ENCODE peak calls at places on chromosomes 13 and 19, in five cellular contexts. L is HCT116, B is body of pancreas, Z is A549, O is HepG2. G is an unnamed sample. For H3K4me1, the result is how much of the 10 kb centered on the place peaks cover.

GRCh38 chr13:91401916-91402315 is 3.5 kb downstream of the GPC5 start:
- ATAC-seq in L (no peak), B (no peak), Z (no peak), O (no peak), G (no peak)

GRCh38 chr19:13396256-13397080 is 109.8 kb downstream of the CACNA1A start:
- ATAC-seq in L (peak), B (no peak), Z (peak), O (no peak), G (peak)

GRCh38 chr19:39830847-39831246 is 3.1 kb downstream of the DYRK1B start:
- ATAC-seq in L (no peak), B (no peak), Z (no peak), O (no peak), G (no peak)

GRCh38 chr19:33894787-33895186 is 98.1 kb downstream of the KCTD15 start:
- ATAC-seq in L (no peak), B (no peak), Z (peak), O (no peak), G (no peak)

GRCh38 chr13:110306960-110307696 is at the start of the genes COL4A1 and COL4A2:
- ATAC-seq in L (no peak), B (peak), Z (peak), O (no peak), G (peak)

GRCh38 chr19:28403698-28404099 is 809.3 kb downstream of the UQCRFS1 start:
- ATAC-seq in L (no peak), B (no peak), Z (no peak), O (no peak), G (no peak)

GRCh38 chr13:43915451-43915850 is 35.7 kb downstream of the LACC1 start:
- ATAC-seq in L (no peak), B (no peak), Z (no peak), O (no peak), G (no peak)

GRCh38 chr13:61095885-61096284 is 319.8 kb downstream of the PCDH20 start:
- ATAC-seq in L (no peak), B (no peak), Z (no peak), O (no peak), G (no peak)

GRCh38 chr19:40658031-40658430 is 32.4 kb downstream of the NUMBL start:
- ATAC-seq in L (no peak), B (no peak), Z (no peak), O (no peak), G (no peak)

GRCh38 chr19:57830071-57830602 is at the start of gene ZNF587B:
- ATAC-seq in L (peak), B (peak), Z (peak), O (peak), G (peak)

GRCh38 chr13:77185721-77186120 is 141.2 kb downstream of the MYCBP2 start:
- ATAC-seq in L (no peak), B (no peak), Z (no peak), O (no peak), G (no peak)

GRCh38 chr13:96474158-96474606 is 384.3 kb downstream of the HS6ST3 start:
- ATAC-seq in L (no peak), B (no peak), Z (no peak), O (no peak), G (no peak)

GRCh38 chr19:40744554-40745401 is 5.5 kb downstream of the ACTMAP start:
- ATAC-seq in L (peak), B (no peak), Z (peak), O (peak), G (no peak)

GRCh38 chr13:112062619-112063308 is 4.2 kb upstream of the SOX1 start:
- ATAC-seq in L (no peak), B (no peak), Z (no peak), O (no peak), G (no peak)

GRCh38 chr13:21046203-21046602 is 15.2 kb downstream of the LATS2 start:
- ATAC-seq in L (no peak), B (no peak), Z (no peak), O (no peak), G (no peak)

GRCh38 chr13:114161644-114162532 is 17.2 kb upstream of the CFAP97D2 start:
- ATAC-seq in L (no peak), B (peak), Z (no peak), O (peak), G (peak)

GRCh38 chr19:3375221-3376088 is 9.1 kb downstream of the NFIC start:
- ATAC-seq in L (no peak), B (peak), Z (no peak), O (no peak), G (peak)

GRCh38 chr13:33280923-33281322 is 4.6 kb downstream of the STARD13 start:
- ATAC-seq in L (no peak), B (no peak), Z (no peak), O (no peak), G (no peak)

GRCh38 chr19:19477705-19478383 is 37.5 kb downstream of the TSSK6 start:
- ATAC-seq in L (no peak), B (peak), Z (no peak), O (no peak), G (no peak)

GRCh38 chr13:41416276-41416675 is 41.1 kb upstream of the RGCC start:
- ATAC-seq in L (no peak), B (no peak), Z (no peak), O (no peak), G (no peak)

GRCh38 chr19:1872807-1873523 is 9.6 kb upstream of the KLF16 start:
- ATAC-seq in L (no peak), B (no peak), Z (no peak), O (no peak), G (no peak)

GRCh38 chr19:38248421-38248820 is 7.8 kb downstream of the PPP1R14A start:
- ATAC-seq in L (no peak), B (no peak), Z (no peak), O (peak), G (no peak)

GRCh38 chr13:99655351-99656091 is 154.2 kb downstream of the TM9SF2 start:
- ATAC-seq in L (peak), B (no peak), Z (peak), O (peak), G (no peak)

GRCh38 chr13:22229916-22230315 is 559.0 kb downstream of the FGF9 start:
- ATAC-seq in L (no peak), B (no peak), Z (no peak), O (no peak), G (no peak)

GRCh38 chr13:37640499-37640898 is 41.9 kb upstream of the POSTN start:
- ATAC-seq in L (no peak), B (no peak), Z (no peak), O (peak), G (no peak)

GRCh38 chr19:2362039-2362969 is 2.2 kb downstream of the TMPRSS9 start:
- ATAC-seq in L (no peak), B (no peak), Z (no peak), O (no peak), G (no peak)

GRCh38 chr19:3524075-3524842 is 14.7 kb upstream of the TEKTIP1 start:
- ATAC-seq in L (no peak), B (no peak), Z (no peak), O (no peak), G (no peak)

GRCh38 chr19:55406869-55407624 is 541 bp downstream of the UBE2S start:
- ATAC-seq in L (peak), B (peak), Z (peak), O (peak), G (peak)

GRCh38 chr19:51915324-51915867 is 10.6 kb upstream of the ZNF649 start:
- ATAC-seq in L (no peak), B (no peak), Z (no peak), O (no peak), G (no peak)

GRCh38 chr13:38340624-38341023 is 9.0 kb upstream of the UFM1 start:
- ATAC-seq in L (no peak), B (no peak), Z (no peak), O (no peak), G (no peak)

GRCh38 chr13:42057918-42058530 is 9.6 kb downstream of the DGKH start:
- ATAC-seq in L (no peak), B (no peak), Z (no peak), O (no peak), G (no peak)

GRCh38 chr19:55677572-55678028 is 2.6 kb downstream of the EPN1 start:
- ATAC-seq in L (no peak), B (peak), Z (no peak), O (no peak), G (no peak)

GRCh38 chr19:1618157-1619093 is 13.2 kb upstream of the UQCR11 start:
- ATAC-seq in L (peak), B (peak), Z (peak), O (peak), G (no peak)

DNA sequence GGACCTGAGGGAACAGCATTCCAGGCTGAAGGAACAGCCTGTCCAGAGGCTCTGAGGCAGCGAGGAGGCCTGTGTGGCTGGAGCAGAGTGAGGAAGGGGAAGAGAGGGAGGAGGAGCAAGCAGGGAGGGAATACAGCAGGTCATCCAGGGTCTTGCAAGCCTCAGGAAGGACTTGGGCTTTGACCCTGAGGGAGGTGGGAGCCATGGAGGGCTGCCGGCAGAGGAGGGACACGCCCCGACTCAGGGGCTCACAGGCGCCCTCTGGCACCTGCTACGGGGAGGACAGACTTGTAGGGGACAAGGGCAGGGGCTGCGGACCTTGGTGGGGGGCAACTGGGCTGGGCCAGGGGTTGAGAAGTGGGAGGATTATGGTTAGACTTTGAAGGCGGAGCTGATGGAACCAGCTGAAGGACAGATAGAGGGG is 4.7 kb downstream of the TINCR start:
- ATAC-seq in L (no peak), B (no peak), Z (no peak), O (no peak), G (no peak)
- TF ChIP-seq CTCF in L (peak), B (no peak), Z (no peak), O (peak), G (no peak)

GRCh38 chr13:98521461-98521860 is 55.4 kb downstream of the STK24 start:
- ATAC-seq in L (no peak), B (peak), Z (no peak), O (no peak), G (no peak)
- TF ChIP-seq POLR2A in L (no peak), B (no peak), Z (no peak), O (no peak), G (no peak)

GRCh38 chr13:73956795-73957408 is 177.3 kb downstream of the KLF12 start:
- ATAC-seq in L (no peak), B (no peak), Z (no peak), O (no peak), G (no peak)
- H3K4me1 ChIP-seq in L (under half), B (under half), Z (under half), O (under half), G (under half)

GRCh38 chr13:89363144-89363543 is 1692.0 kb downstream of the SLITRK5 start:
- ATAC-seq in L (no peak), B (no peak), Z (no peak), O (no peak), G (no peak)

DNA sequence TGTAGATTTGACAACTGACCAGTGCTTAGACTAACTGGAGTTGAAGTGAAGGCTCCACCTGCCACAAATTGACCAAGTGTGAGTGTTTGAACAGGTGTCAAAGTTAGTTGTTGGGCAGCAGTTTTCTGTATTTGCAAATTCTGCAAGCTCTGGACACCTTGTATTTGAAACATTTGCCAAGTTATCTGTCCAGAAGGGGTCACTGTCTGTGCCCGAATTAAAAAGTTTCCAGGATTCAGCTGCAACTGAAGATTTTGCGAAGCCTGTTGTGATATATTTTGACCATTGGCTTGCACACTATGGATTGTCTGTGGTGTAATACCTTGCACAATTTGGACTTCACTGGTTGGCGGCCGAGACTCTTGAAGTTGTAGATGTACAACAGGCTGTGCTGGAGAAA is 1690.7 kb downstream of the SLITRK5 start:
- ATAC-seq in L (no peak), B (no peak), Z (no peak), O (no peak), G (no peak)
- TF ChIP-seq CTCF in L (peak), B (no peak), Z (peak), O (no peak), G (no peak)

GRCh38 chr19:50204811-50205675 is 1.6 kb downstream of the MYH14 start:
- ATAC-seq in L (peak), B (peak), Z (no peak), O (peak), G (no peak)
- TF ChIP-seq POLR2A in L (no peak), B (peak), Z (no peak), O (peak), G (no peak)

GRCh38 chr19:16143399-16144215 is at the start of gene HSH2D:
- ATAC-seq in L (peak), B (peak), Z (no peak), O (peak), G (no peak)

GRCh38 chr19:16139752-16140151 is 3.7 kb upstream of the HSH2D start:
- ATAC-seq in L (no peak), B (no peak), Z (no peak), O (no peak), G (no peak)

GRCh38 chr19:16144216-16144581 is 714 bp downstream of the HSH2D start:
- ATAC-seq in L (peak), B (no peak), Z (no peak), O (no peak), G (no peak)

GRCh38 chr19:16142032-16142580 is 1.4 kb upstream of the HSH2D start:
- ATAC-seq in L (no peak), B (no peak), Z (no peak), O (no peak), G (no peak)

GRCh38 chr19:16141043-16141442 is 2.4 kb upstream of the HSH2D start:
- ATAC-seq in L (no peak), B (no peak), Z (no peak), O (peak), G (no peak)
- H3K4me1 ChIP-seq in L (under half), B (under half), Z (under half), O (under half), G (under half)

GRCh38 chr19:36046443-36047050 is 7.5 kb downstream of the THAP8 start:
- ATAC-seq in L (no peak), B (no peak), Z (no peak), O (no peak), G (peak)

GRCh38 chr19:36047835-36048234 is 6.2 kb downstream of the THAP8 start:
- ATAC-seq in L (no peak), B (no peak), Z (no peak), O (no peak), G (no peak)

GRCh38 chr19:36041831-36042230 is 9.2 kb upstream of the CLIP3 start:
- ATAC-seq in L (no peak), B (peak), Z (peak), O (peak), G (peak)

GRCh38 chr19:36040495-36040894 is 7.8 kb upstream of the CLIP3 start:
- ATAC-seq in L (no peak), B (no peak), Z (no peak), O (no peak), G (no peak)

DNA sequence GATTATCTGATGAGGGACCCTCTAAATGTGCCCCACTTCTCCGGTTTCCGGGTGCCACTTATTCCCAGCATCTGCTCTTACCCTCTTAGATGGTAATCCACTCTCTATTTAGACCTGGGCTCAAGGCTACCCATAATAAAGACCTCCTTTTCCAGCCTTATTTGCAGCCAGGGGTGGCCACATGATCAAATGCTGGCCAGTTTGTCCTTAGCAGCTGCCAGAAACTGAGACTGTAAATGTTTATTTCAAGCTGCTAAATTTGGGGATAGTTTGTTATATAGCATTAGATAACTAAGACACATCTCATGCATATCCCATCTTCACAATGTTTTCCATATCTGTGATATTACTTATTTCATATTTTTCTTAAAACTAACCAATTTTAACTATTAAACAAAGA is 10.1 kb downstream of the THAP8 start:
- ATAC-seq in L (no peak), B (no peak), Z (no peak), O (no peak), G (no peak)
- TF ChIP-seq CTCF in L (no peak), B (no peak), Z (no peak), O (no peak), G (no peak)

DNA sequence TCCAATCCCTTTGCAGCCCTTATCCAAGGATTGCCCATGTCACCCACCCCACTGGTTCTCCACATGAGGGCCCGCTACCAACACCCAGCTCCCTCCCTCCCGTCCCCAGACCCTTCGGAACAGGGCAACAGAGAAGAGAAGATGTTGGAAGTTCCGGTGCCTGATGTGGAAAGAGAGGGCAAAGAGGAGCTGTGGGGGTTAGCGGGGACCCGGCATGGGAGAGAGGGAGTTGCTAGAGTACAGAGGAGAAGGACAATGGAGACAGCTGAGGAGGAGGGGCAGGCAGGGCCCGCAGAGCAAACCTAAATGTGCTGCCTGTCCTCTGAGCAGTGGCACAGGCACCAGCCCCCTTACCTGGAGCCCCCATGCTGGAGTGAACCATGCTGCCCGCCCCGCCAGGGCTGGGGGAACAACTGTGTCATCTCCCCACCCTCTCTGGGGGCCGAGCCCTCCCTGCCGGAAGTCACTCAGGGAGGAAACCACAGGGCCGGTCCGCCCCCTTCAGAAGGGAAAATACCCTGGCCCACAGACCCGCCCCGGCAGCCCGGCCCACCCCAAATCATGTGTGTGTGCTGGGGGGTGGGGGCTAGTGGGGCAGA is at the start of gene POU2F2:
- ATAC-seq in L (no peak), B (no peak), Z (no peak), O (no peak), G (peak)
- TF ChIP-seq POLR2A in L (no peak), B (no peak), Z (no peak), O (no peak), G (no peak)

DNA sequence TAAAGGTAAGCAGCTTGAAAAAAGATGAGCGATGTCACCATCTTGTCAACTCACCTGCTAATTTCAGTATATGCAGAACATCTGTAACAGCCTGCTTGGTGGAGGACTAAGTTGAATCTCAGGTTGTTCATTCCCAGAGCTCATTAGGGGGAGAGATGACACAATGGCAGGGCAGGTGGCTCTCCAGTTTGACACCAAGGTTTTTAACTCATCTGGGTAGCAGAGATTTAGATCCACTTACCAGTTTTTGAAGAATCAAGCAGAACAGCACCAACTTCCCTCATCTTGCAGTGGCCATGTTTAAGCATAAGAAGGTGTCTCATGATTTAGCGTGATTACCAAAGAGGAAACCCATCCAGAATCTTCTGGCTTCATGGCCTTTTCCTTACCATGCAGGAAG is 168.3 kb downstream of the TSHZ3 start:
- ATAC-seq in L (no peak), B (no peak), Z (no peak), O (no peak), G (no peak)
- H3K4me1 ChIP-seq in L (under half), B (under half), Z (under half), O (under half), G (under half)

G was measured in gastroesophageal sphincter.